ENCODE peak calls at places on chromosomes 11 and 22, in seven cellular contexts. R is tibial nerve, C is K562, V is upper lobe of left lung, H is endothelial cell of umbilical vein, T is stomach, D is transverse colon. L is an unnamed sample.

GRCh38 chr11:116643521-116643920 is 129.3 kb downstream of the BUD13 start:
- DNase-seq in R (no peak), C (no peak), V (no peak), H (no peak), T (no peak), D (no peak), L (no peak)

GRCh38 chr22:22074634-22075381 is 92.2 kb upstream of the TOP3B start:
- DNase-seq in R (no peak), D (no peak), V (no peak), H (no peak), C (no peak), T (no peak), L (no peak)

GRCh38 chr11:119181677-119182412 is 3.4 kb upstream of the NHERF4 start:
- DNase-seq in D (no peak), T (no peak), C (no peak), H (no peak), V (no peak), R (no peak), L (no peak)

GRCh38 chr11:132300283-132300682 is 929.9 kb downstream of the NTM start:
- DNase-seq in C (no peak), T (no peak), V (no peak), R (no peak), H (no peak), D (no peak), L (no peak)

GRCh38 chr11:94513091-94513490 is 830 bp downstream of the C11orf97 start:
- DNase-seq in R (no peak), D (peak; percentile 38), H (no peak), T (no peak), V (no peak), C (no peak), L (no peak)

GRCh38 chr11:120183701-120184141 is 27.1 kb upstream of the OAF start:
- DNase-seq in D (no peak), V (peak; percentile 16), C (no peak), R (no peak), H (no peak), T (peak; percentile 24), L (no peak)

GRCh38 chr11:109869536-109869935 is 223.7 kb upstream of the ZC3H12C start:
- DNase-seq in T (no peak), H (no peak), D (no peak), R (no peak), V (no peak), C (no peak), L (no peak)

GRCh38 chr22:49457946-49458707 is 369.5 kb downstream of the BRD1 start:
- DNase-seq in C (no peak), H (no peak), D (no peak), V (no peak), T (no peak), R (no peak), L (no peak)

GRCh38 chr22:17727244-17727892 is 46.9 kb downstream of the BID start:
- DNase-seq in T (no peak), H (no peak), D (no peak), R (no peak), C (no peak), V (no peak), L (no peak)

GRCh38 chr11:117424781-117425180 is 97.1 kb downstream of the CEP164 start:
- DNase-seq in C (no peak), R (no peak), T (no peak), H (no peak), V (no peak), D (no peak), L (no peak)

GRCh38 chr22:19748139-19748538 is 12.4 kb upstream of the TBX1 start:
- DNase-seq in D (no peak), V (no peak), R (no peak), C (no peak), T (no peak), H (no peak), L (no peak)

GRCh38 chr22:19747574-19747973 is 13.0 kb upstream of the TBX1 start:
- DNase-seq in H (no peak), R (no peak), T (no peak), C (no peak), D (no peak), V (no peak), L (no peak)

GRCh38 chr22:19750666-19751490 is 9.7 kb upstream of the TBX1 start:
- DNase-seq in V (no peak), C (no peak), R (no peak), H (no peak), T (no peak), D (no peak), L (no peak)

GRCh38 chr22:19749876-19750275 is 10.7 kb upstream of the TBX1 start:
- DNase-seq in V (no peak), C (no peak), D (no peak), T (no peak), H (no peak), R (no peak), L (no peak)

GRCh38 chr22:19748991-19749665 is 11.4 kb upstream of the TBX1 start:
- DNase-seq in D (no peak), T (no peak), H (no peak), R (no peak), V (no peak), C (no peak), L (no peak)
- TF ChIP-seq POLR2A in D (no peak), T (no peak), H (no peak), R (no peak), V (no peak), C (no peak), L (no peak)

DNA sequence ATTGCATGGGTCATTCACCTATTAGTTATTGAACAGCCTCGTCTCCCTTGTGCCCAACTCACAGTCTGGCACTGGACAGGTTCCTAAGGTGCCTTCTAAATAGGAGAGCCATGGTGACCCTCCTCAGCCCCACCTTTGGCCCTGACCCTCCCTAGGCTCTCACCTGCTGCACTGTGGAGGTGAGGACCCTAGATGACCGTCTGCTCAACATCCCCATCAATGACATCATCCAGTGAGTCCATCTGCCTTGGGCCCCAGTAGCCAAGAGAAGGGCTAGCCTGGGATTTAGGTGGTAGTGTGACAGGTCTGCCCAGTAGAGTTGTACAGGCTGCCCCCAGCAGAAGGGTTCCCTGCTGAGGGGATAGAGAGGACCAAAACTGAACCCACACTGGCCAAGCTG is 13.6 kb downstream of the UCP2 start:
- DNase-seq in D (no peak), V (no peak), T (no peak), R (no peak), C (no peak), H (no peak), L (no peak)
- TF ChIP-seq POLR2A in D (no peak), V (no peak), T (no peak), R (no peak), C (no peak), H (no peak), L (no peak)

GRCh38 chr11:130310622-130311021 is 4.1 kb downstream of the ZBTB44 start:
- DNase-seq in H (no peak), T (no peak), C (no peak), V (no peak), R (no peak), D (no peak), L (no peak)
- TF ChIP-seq POLR2A in H (no peak), T (no peak), C (no peak), V (no peak), R (no peak), D (no peak), L (no peak)

DNA sequence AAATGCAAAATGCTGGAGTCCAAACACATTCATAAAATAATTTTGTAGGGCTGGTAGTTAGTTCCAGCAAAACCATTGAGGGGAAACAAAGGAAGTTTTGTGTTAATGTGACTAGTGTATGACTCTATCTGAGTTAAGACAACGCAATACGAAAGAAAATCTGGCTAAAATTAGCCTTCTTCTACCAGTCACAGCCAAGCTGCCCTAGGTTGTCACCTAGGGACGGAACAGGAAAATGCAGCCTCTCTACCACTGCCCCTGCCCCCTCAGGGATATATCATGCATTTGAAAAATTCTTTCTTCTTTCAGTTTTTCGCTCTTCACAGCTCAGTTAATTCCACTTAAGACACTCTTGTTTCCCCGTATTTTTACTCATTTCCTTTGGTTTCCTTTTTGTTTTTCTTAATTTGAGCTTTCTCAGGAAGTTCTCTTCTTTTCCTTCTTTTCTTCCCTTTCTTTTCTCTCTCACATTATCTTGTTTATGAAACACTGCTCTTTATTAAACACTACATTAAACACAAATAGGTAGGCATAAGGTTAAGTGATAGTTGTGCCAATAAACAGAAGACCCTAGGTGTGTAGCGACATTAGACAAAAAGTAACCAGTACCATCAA is 30.6 kb downstream of the KIRREL3 start:
- DNase-seq in D (no peak), T (no peak), H (no peak), V (peak; percentile 27), C (no peak), R (no peak), L (no peak)
- TF ChIP-seq POLR2A in D (no peak), T (no peak), H (no peak), V (no peak), C (no peak), R (no peak), L (no peak)

GRCh38 chr11:44989831-44990566 is 39.3 kb upstream of the TP53I11 start:
- DNase-seq in C (no peak), R (no peak), D (no peak), V (no peak), T (peak; percentile 20), H (no peak), L (peak; percentile 86)

GRCh38 chr11:44993971-44994705 is 43.5 kb upstream of the TP53I11 start:
- DNase-seq in T (no peak), R (no peak), D (no peak), V (no peak), C (no peak), H (no peak), L (no peak)

GRCh38 chr11:44992774-44993173 is 42.1 kb upstream of the TP53I11 start:
- DNase-seq in D (no peak), V (no peak), T (no peak), C (no peak), R (no peak), H (no peak), L (no peak)

GRCh38 chr11:44990665-44991064 is 40.0 kb upstream of the TP53I11 start:
- DNase-seq in H (no peak), R (no peak), D (no peak), V (no peak), T (no peak), C (no peak), L (no peak)

DNA sequence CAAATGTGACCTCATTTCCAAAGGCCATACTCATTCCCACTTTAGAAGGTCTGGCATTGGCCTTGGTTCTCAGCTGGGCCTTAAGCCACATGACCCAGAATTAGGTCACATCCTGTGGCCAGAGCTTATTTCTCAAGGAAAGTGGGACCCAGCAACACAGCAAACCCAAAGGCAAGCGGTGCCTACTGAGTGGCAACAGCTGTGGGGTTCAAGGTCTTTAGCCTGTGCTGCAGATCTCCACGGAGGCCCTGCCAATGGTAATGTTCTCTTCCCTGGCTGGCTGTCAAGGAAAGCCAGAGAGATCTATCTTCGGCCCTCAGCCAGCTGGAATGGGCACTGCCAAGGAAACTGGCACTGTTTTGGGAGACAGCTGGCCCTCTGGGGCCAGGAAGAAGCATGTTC is 41.5 kb upstream of the TP53I11 start:
- DNase-seq in H (no peak), C (no peak), R (no peak), V (no peak), D (no peak), T (peak; percentile 44), L (no peak)
- TF ChIP-seq POLR2A in H (no peak), C (no peak), R (no peak), V (no peak), D (no peak), T (no peak), L (no peak)

GRCh38 chr22:45240137-45240809 is 421 bp downstream of the KIAA0930 start:
- DNase-seq in V (peak; percentile 39), R (no peak), C (peak; percentile 13), D (peak; percentile 35), T (no peak), H (peak; percentile 23), L (no peak)
- TF ChIP-seq POLR2A in V (no peak), R (no peak), C (no peak), D (no peak), T (no peak), H (no peak), L (no peak)